ENCODE peak calls at places on chromosomes 3 and 15, in five cellular contexts. U, M, T, A and D are unnamed samples.

GRCh38 chr3:127442551-127442950 is 148.0 kb downstream of the TPRA1 start:
- DNase-seq in U (no peak), M (no peak), T (no peak), A (no peak), D (no peak)

GRCh38 chr3:68876112-68876713 is 56.1 kb downstream of the TAFA4 start:
- DNase-seq in U (peak; percentile 27), M (no peak), T (peak; percentile 20), A (no peak), D (peak; percentile 26)

GRCh38 chr3:105505167-105505566 is 138.5 kb downstream of the ALCAM start:
- DNase-seq in U (no peak), M (no peak), T (no peak), A (no peak), D (no peak)

GRCh38 chr15:40909662-40910625 is 15.7 kb downstream of the VPS18 start:
- DNase-seq in U (no peak), M (no peak), T (no peak), A (no peak), D (no peak)

GRCh38 chr3:132421832-132422231 is 4.5 kb downstream of the DNAJC13 start:
- DNase-seq in U (no peak), M (no peak), T (no peak), A (no peak), D (no peak)

GRCh38 chr15:22831473-22831872 is 7.0 kb upstream of the NIPA2 start:
- DNase-seq in U (no peak), M (no peak), T (no peak), A (no peak), D (no peak)

GRCh38 chr3:51686512-51687215 is 15.6 kb downstream of the TEX264 start:
- DNase-seq in U (peak; percentile 41), M (peak; percentile 70), T (peak; percentile 64), A (peak; percentile 38), D (peak; percentile 64)

GRCh38 chr3:65875395-65876027 is 163.2 kb downstream of the MAGI1 start:
- DNase-seq in U (no peak), M (no peak), T (no peak), A (no peak), D (no peak)

GRCh38 chr3:52527039-52527731 is 6.5 kb downstream of the NT5DC2 start:
- DNase-seq in U (no peak), M (no peak), T (no peak), A (peak; percentile 20), D (no peak)

GRCh38 chr15:80308002-80308401 is 56.0 kb upstream of the CTXND1 start:
- DNase-seq in U (no peak), M (no peak), T (no peak), A (no peak), D (no peak)
- TF ChIP-seq CTCF in U (no peak), M (no peak), T (no peak), A (no peak), D (no peak)

DNA sequence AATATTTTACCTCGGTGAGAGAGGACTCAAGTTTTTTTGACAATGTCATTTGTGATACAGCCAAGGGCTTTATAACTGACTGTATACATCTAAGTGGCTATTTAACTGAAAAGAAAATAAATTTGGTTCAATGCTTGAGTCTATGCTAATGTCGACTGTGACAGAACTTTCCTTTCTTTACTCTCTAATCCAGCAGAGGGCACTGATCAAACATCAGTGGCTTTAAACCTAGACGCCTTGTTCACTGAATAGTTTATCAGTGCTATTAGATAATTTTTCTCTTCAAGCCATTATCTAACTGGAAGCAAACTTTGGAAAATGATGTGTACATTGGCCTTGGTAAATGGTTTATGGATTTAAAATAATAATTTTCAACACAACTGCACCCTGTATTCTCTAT is 285.1 kb downstream of the CHL1 start:
- DNase-seq in U (no peak), M (no peak), T (peak; percentile 45), A (no peak), D (peak; percentile 35)
- TF ChIP-seq CTCF in U (no peak), M (no peak), T (peak; percentile 35), A (peak; percentile 35), D (no peak)

DNA sequence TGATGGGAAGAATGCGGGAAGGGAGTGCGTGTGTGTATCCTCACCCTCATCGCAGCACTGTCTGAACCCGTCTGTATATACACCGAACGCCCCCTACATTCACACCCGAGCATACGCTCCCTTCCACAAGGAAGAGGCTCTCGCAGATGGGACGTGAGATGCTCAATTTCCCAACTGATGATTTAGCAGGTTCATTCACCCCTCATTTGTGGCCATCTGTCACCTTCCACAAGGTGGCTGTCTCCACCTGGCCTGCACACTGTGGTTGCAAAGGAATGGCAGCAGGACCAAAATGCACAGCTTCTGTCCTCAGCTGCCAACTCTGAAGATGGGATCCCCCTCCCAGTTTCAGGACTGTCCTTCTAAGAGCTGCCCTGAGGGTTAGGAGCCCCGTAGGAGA is 19.4 kb upstream of the SLC6A1 start:
- DNase-seq in U (no peak), M (no peak), T (no peak), A (no peak), D (no peak)
- TF ChIP-seq CTCF in U (no peak), M (no peak), T (no peak), A (no peak), D (no peak)

DNA sequence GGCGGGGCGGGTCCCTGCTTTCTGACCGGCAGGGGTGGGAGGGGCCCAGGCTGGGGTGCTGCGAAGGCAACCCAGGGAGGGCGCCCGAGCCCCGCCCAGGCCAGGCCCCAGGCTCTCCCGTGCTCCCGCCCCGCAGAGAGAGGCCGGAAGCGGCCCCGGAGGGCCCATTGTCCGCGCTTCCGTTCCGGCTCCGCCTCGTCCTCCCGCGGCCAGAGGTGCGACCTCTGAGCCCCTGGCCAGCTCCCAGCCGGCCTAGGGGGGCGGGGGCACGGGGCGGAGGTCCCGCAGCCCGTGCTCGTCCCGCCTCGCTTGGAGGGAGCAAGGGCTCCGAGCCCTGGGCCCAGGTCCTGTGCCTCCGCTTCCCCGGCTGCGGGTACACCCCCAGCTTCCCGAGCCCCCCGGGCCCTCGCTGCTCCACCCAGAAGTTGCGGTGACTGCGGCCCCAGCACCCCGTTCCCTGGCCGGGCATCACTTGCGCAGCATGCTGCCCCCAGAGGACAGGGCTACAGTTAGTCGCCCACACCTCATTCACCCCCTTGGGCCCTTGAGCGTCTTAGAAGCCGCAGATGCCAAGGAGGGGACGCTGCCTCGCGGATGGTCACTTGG is 20.4 kb upstream of the PLXND1 start:
- DNase-seq in U (peak; percentile 96), M (peak; percentile 50), T (peak; percentile 97), A (peak; percentile 92), D (peak; percentile 98)
- TF ChIP-seq CTCF in U (no peak), M (no peak), T (peak; percentile 18), A (peak; percentile 3), D (no peak)

GRCh38 chr15:34358948-34359347 is 8.0 kb downstream of the LPCAT4 start:
- DNase-seq in U (no peak), M (no peak), T (no peak), A (no peak), D (no peak)

GRCh38 chr15:34357653-34358052 is 9.3 kb downstream of the LPCAT4 start:
- DNase-seq in U (no peak), M (no peak), T (no peak), A (no peak), D (no peak)

GRCh38 chr15:34359416-34359815 is 7.6 kb downstream of the LPCAT4 start:
- DNase-seq in U (peak; percentile 57), M (no peak), T (no peak), A (no peak), D (peak; percentile 11)

GRCh38 chr15:34360298-34360697 is 6.7 kb downstream of the LPCAT4 start:
- DNase-seq in U (no peak), M (no peak), T (no peak), A (no peak), D (peak; percentile 8)

DNA sequence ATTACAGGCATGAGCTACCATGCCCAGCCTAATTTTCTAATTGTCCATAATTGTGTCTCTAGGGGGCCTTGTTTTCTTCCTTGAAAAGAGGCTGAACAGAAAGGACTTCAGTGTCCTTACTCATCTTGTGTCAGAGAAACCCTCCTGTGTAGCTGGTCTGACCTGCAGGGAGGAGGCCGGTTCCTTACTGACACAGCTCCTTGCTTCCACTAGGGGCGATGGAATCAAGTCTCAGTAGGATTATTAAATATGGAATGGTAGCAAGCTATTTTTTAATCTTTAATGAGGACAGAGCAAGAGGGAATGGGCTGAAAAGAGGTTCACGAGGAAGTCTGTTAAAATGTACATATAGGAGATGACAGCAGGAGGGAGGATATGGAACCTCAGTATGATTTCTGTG is 8.6 kb downstream of the LPCAT4 start:
- DNase-seq in U (no peak), M (no peak), T (no peak), A (no peak), D (peak; percentile 32)
- TF ChIP-seq CTCF in U (no peak), M (no peak), T (no peak), A (no peak), D (no peak)

DNA sequence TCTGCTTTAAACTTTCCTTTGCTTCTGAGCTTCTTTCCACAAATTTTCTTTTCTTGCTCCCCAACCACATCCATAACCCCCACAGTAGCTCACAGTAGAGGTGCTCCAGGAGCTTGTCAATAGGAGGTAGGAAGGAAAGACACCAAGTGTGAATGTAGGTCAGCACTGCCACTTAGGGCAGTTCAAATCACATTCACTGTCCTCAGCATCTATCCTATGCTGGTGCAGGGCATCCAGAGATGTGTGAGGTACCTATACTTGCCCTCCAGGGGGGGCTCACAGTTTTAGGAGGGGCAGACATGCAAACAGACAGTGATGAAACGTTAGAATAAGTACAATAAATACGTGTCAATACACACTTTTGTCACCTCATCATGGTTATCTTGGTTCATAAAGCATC is 1.5 kb upstream of the SPSB4 start:
- DNase-seq in U (no peak), M (no peak), T (no peak), A (no peak), D (no peak)
- TF ChIP-seq CTCF in U (no peak), M (no peak), T (no peak), A (no peak), D (no peak)

DNA sequence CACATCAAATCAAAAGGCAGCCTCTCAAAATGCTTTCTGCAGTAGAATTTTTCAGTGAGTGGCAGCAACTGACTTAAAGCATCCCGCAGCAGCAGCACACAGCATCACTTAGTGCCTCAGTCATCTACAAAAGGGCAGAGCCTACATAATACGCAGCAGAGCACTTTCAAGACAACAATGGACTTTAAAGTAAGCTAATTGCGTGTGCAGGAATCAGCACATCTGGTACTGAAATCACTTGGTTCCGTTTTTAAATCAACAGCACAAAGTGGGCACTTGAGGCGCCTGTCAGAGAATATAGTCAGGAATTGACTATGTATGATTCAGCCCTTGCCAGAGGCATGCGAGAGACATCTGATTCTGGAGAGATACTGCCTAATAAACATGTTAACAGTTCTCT is 656.2 kb upstream of the TGFBR2 start:
- DNase-seq in U (no peak), M (no peak), T (no peak), A (no peak), D (no peak)
- TF ChIP-seq CTCF in U (no peak), M (no peak), T (no peak), A (no peak), D (no peak)

GRCh38 chr15:41949400-41950126 is 22.8 kb downstream of the EHD4 start:
- DNase-seq in U (no peak), M (no peak), T (no peak), A (no peak), D (no peak)
- TF ChIP-seq CTCF in U (no peak), M (no peak), T (no peak), A (no peak), D (no peak)